ENCODE peak calls at places on chromosomes 5 and 9, in seven cellular contexts. V, I, U, G, N, E and D are unnamed samples.

GRCh38 chr5:36680066-36680465 is 73.7 kb downstream of the SLC1A3 start:
- DNase-seq in V (peak), I (no peak), U (no peak), G (no peak), N (no peak), E (no peak), D (no peak)

GRCh38 chr5:72543365-72543764 is 36.2 kb upstream of the ZNF366 start:
- DNase-seq in V (no peak), I (peak), U (peak), G (peak), N (no peak), E (no peak), D (no peak)

GRCh38 chr5:15001512-15001911 is 129.9 kb upstream of the ANKH start:
- DNase-seq in V (no peak), I (no peak), U (peak), G (no peak), N (no peak), E (no peak), D (no peak)

GRCh38 chr5:9399094-9399493 is 146.8 kb downstream of the SEMA5A start:
- DNase-seq in V (no peak), I (no peak), U (no peak), G (no peak), N (no peak), E (no peak), D (no peak)

GRCh38 chr9:73761905-73762304 is 610.2 kb downstream of the ANXA1 start:
- DNase-seq in V (no peak), I (no peak), U (no peak), G (no peak), N (no peak), E (no peak), D (no peak)

GRCh38 chr9:85248514-85249312 is 493.0 kb downstream of the AGTPBP1 start:
- DNase-seq in V (no peak), I (peak), U (no peak), G (peak), N (no peak), E (no peak), D (no peak)

GRCh38 chr5:176737001-176737745 is 73.2 kb upstream of the UNC5A start:
- DNase-seq in V (no peak), I (no peak), U (no peak), G (no peak), N (no peak), E (no peak), D (peak)

GRCh38 chr5:42059778-42060464 is 134.8 kb downstream of the FBXO4 start:
- DNase-seq in V (no peak), I (no peak), U (no peak), G (no peak), N (no peak), E (no peak), D (no peak)

GRCh38 chr5:124670672-124671592 is 75.5 kb downstream of the ZNF608 start:
- DNase-seq in V (no peak), I (no peak), U (no peak), G (no peak), N (no peak), E (no peak), D (no peak)

GRCh38 chr5:159576902-159577301 is 246.6 kb upstream of the IL12B start:
- DNase-seq in V (no peak), I (no peak), U (no peak), G (no peak), N (no peak), E (no peak), D (no peak)